ENCODE peak calls at places on chromosome 13, in eight cellular contexts. One of them, this sample, is unnamed.

GRCh38 chr13:113637262-113638160 is 20.5 kb downstream of the ATP4B start:
- DNase-seq in amniotic epithelial cell: no peak
- DNase-seq in astrocyte: no peak
- DNase-seq in NCI-H1105: no peak
- DNase-seq in HT1080: no peak
- DNase-seq in psoas muscle: peak
- DNase-seq in tibial artery: no peak
- DNase-seq in COLO829: no peak
- DNase-seq in this sample: no peak

GRCh38 chr13:28022848-28023518 is 34.5 kb upstream of the URAD start:
- DNase-seq in amniotic epithelial cell: no peak
- DNase-seq in astrocyte: peak
- DNase-seq in NCI-H1105: no peak
- DNase-seq in HT1080: no peak
- DNase-seq in psoas muscle: no peak
- DNase-seq in tibial artery: no peak
- DNase-seq in COLO829: peak
- DNase-seq in this sample: peak

GRCh38 chr13:80199067-80199466 is 141.9 kb downstream of the SPRY2 start:
- DNase-seq in amniotic epithelial cell: no peak
- DNase-seq in astrocyte: no peak
- DNase-seq in NCI-H1105: no peak
- DNase-seq in HT1080: no peak
- DNase-seq in psoas muscle: no peak
- DNase-seq in tibial artery: no peak
- DNase-seq in COLO829: no peak
- DNase-seq in this sample: no peak

GRCh38 chr13:32600891-32601290 is 14.6 kb downstream of the PDS5B start:
- DNase-seq in amniotic epithelial cell: no peak
- DNase-seq in astrocyte: no peak
- DNase-seq in NCI-H1105: no peak
- DNase-seq in HT1080: no peak
- DNase-seq in psoas muscle: no peak
- DNase-seq in tibial artery: no peak
- DNase-seq in COLO829: no peak
- DNase-seq in this sample: no peak

GRCh38 chr13:74132768-74133656 is 1.2 kb downstream of the KLF12 start:
- DNase-seq in amniotic epithelial cell: peak
- DNase-seq in astrocyte: peak
- DNase-seq in NCI-H1105: no peak
- DNase-seq in HT1080: peak
- DNase-seq in psoas muscle: peak
- DNase-seq in tibial artery: peak
- DNase-seq in COLO829: no peak
- DNase-seq in this sample: peak

GRCh38 chr13:32255744-32256120 is 59.4 kb downstream of the ZAR1L start:
- DNase-seq in amniotic epithelial cell: peak
- DNase-seq in astrocyte: no peak
- DNase-seq in NCI-H1105: no peak
- DNase-seq in HT1080: peak
- DNase-seq in psoas muscle: no peak
- DNase-seq in tibial artery: no peak
- DNase-seq in COLO829: no peak
- DNase-seq in this sample: peak

GRCh38 chr13:73216381-73216831 is 157.6 kb downstream of the KLF5 start:
- DNase-seq in amniotic epithelial cell: peak
- DNase-seq in astrocyte: peak
- DNase-seq in NCI-H1105: no peak
- DNase-seq in HT1080: no peak
- DNase-seq in psoas muscle: no peak
- DNase-seq in tibial artery: no peak
- DNase-seq in COLO829: no peak
- DNase-seq in this sample: peak

GRCh38 chr13:51920267-51920666 is 58.5 kb downstream of the CCDC70 start:
- DNase-seq in amniotic epithelial cell: no peak
- DNase-seq in astrocyte: no peak
- DNase-seq in NCI-H1105: no peak
- DNase-seq in HT1080: no peak
- DNase-seq in psoas muscle: no peak
- DNase-seq in tibial artery: no peak
- DNase-seq in COLO829: no peak
- DNase-seq in this sample: no peak

GRCh38 chr13:113588394-113589111 is 4.0 kb downstream of the TFDP1 start:
- DNase-seq in amniotic epithelial cell: no peak
- DNase-seq in astrocyte: no peak
- DNase-seq in NCI-H1105: no peak
- DNase-seq in HT1080: no peak
- DNase-seq in psoas muscle: no peak
- DNase-seq in tibial artery: no peak
- DNase-seq in COLO829: no peak
- DNase-seq in this sample: no peak

GRCh38 chr13:48563611-48564010 is 30.7 kb upstream of the RCBTB2 start:
- DNase-seq in amniotic epithelial cell: no peak
- DNase-seq in astrocyte: no peak
- DNase-seq in NCI-H1105: no peak
- DNase-seq in HT1080: no peak
- DNase-seq in psoas muscle: no peak
- DNase-seq in tibial artery: no peak
- DNase-seq in COLO829: no peak
- DNase-seq in this sample: no peak

GRCh38 chr13:44389003-44389666 is 15.5 kb downstream of the SERP2 start:
- DNase-seq in amniotic epithelial cell: no peak
- DNase-seq in astrocyte: no peak
- DNase-seq in NCI-H1105: no peak
- DNase-seq in HT1080: no peak
- DNase-seq in psoas muscle: no peak
- DNase-seq in tibial artery: no peak
- DNase-seq in COLO829: no peak
- DNase-seq in this sample: no peak

GRCh38 chr13:114104626-114105350 is 27.6 kb downstream of the RASA3 start:
- DNase-seq in amniotic epithelial cell: no peak
- DNase-seq in astrocyte: no peak
- DNase-seq in NCI-H1105: no peak
- DNase-seq in HT1080: no peak
- DNase-seq in psoas muscle: peak
- DNase-seq in tibial artery: peak
- DNase-seq in COLO829: no peak
- DNase-seq in this sample: no peak

GRCh38 chr13:80962173-80962572 is 621.2 kb upstream of the SPRY2 start:
- DNase-seq in amniotic epithelial cell: no peak
- DNase-seq in astrocyte: peak
- DNase-seq in NCI-H1105: no peak
- DNase-seq in HT1080: no peak
- DNase-seq in psoas muscle: no peak
- DNase-seq in tibial artery: no peak
- DNase-seq in COLO829: no peak
- DNase-seq in this sample: no peak

GRCh38 chr13:114177245-114178010 is 1.6 kb upstream of the CFAP97D2 start:
- DNase-seq in amniotic epithelial cell: no peak
- DNase-seq in astrocyte: no peak
- DNase-seq in NCI-H1105: no peak
- DNase-seq in HT1080: no peak
- DNase-seq in psoas muscle: no peak
- DNase-seq in tibial artery: no peak
- DNase-seq in COLO829: no peak
- DNase-seq in this sample: no peak

GRCh38 chr13:85430216-85430615 is 369.0 kb downstream of the SLITRK6 start:
- DNase-seq in amniotic epithelial cell: no peak
- DNase-seq in astrocyte: no peak
- DNase-seq in NCI-H1105: no peak
- DNase-seq in HT1080: no peak
- DNase-seq in psoas muscle: no peak
- DNase-seq in tibial artery: no peak
- DNase-seq in COLO829: no peak
- DNase-seq in this sample: no peak

GRCh38 chr13:19618925-19619324 is 14.5 kb upstream of the MPHOSPH8 start:
- DNase-seq in amniotic epithelial cell: peak
- DNase-seq in astrocyte: no peak
- DNase-seq in NCI-H1105: no peak
- DNase-seq in HT1080: peak
- DNase-seq in psoas muscle: no peak
- DNase-seq in tibial artery: no peak
- DNase-seq in COLO829: peak
- DNase-seq in this sample: peak

GRCh38 chr13:97849305-97849704 is 104.2 kb upstream of the IPO5 start:
- DNase-seq in amniotic epithelial cell: peak
- DNase-seq in astrocyte: peak
- DNase-seq in NCI-H1105: no peak
- DNase-seq in HT1080: peak
- DNase-seq in psoas muscle: no peak
- DNase-seq in tibial artery: no peak
- DNase-seq in COLO829: no peak
- DNase-seq in this sample: peak

GRCh38 chr13:79527698-79528097 is 46.7 kb downstream of the NDFIP2 start:
- DNase-seq in amniotic epithelial cell: no peak
- DNase-seq in astrocyte: no peak
- DNase-seq in NCI-H1105: no peak
- DNase-seq in HT1080: no peak
- DNase-seq in psoas muscle: no peak
- DNase-seq in tibial artery: no peak
- DNase-seq in COLO829: no peak
- DNase-seq in this sample: no peak

GRCh38 chr13:110501188-110501587 is 60.3 kb downstream of the RAB20 start:
- DNase-seq in amniotic epithelial cell: no peak
- DNase-seq in astrocyte: no peak
- DNase-seq in NCI-H1105: no peak
- DNase-seq in HT1080: no peak
- DNase-seq in psoas muscle: no peak
- DNase-seq in tibial artery: no peak
- DNase-seq in COLO829: no peak
- DNase-seq in this sample: no peak

GRCh38 chr13:49996166-49996915 is 501 bp upstream of the TRIM13 start:
- DNase-seq in amniotic epithelial cell: peak
- DNase-seq in astrocyte: peak
- DNase-seq in NCI-H1105: peak
- DNase-seq in HT1080: peak
- DNase-seq in psoas muscle: peak
- DNase-seq in tibial artery: peak
- DNase-seq in COLO829: peak
- DNase-seq in this sample: peak

GRCh38 chr13:108268713-108269112 is 805 bp upstream of the TNFSF13B start:
- DNase-seq in amniotic epithelial cell: no peak
- DNase-seq in astrocyte: no peak
- DNase-seq in NCI-H1105: no peak
- DNase-seq in HT1080: no peak
- DNase-seq in psoas muscle: no peak
- DNase-seq in tibial artery: no peak
- DNase-seq in COLO829: no peak
- DNase-seq in this sample: no peak

GRCh38 chr13:99356216-99357089 is 49.3 kb upstream of the GPR183 start:
- DNase-seq in amniotic epithelial cell: peak
- DNase-seq in astrocyte: peak
- DNase-seq in NCI-H1105: no peak
- DNase-seq in HT1080: peak
- DNase-seq in psoas muscle: peak
- DNase-seq in tibial artery: peak
- DNase-seq in COLO829: peak
- DNase-seq in this sample: peak

GRCh38 chr13:42101821-42102580 is 53.6 kb downstream of the DGKH start:
- DNase-seq in amniotic epithelial cell: no peak
- DNase-seq in astrocyte: no peak
- DNase-seq in NCI-H1105: no peak
- DNase-seq in HT1080: peak
- DNase-seq in psoas muscle: peak
- DNase-seq in tibial artery: no peak
- DNase-seq in COLO829: no peak
- DNase-seq in this sample: no peak

GRCh38 chr13:59178344-59178743 is 985.4 kb downstream of the DIAPH3 start:
- DNase-seq in amniotic epithelial cell: peak
- DNase-seq in astrocyte: no peak
- DNase-seq in NCI-H1105: no peak
- DNase-seq in HT1080: peak
- DNase-seq in psoas muscle: no peak
- DNase-seq in tibial artery: no peak
- DNase-seq in COLO829: peak
- DNase-seq in this sample: peak

GRCh38 chr13:109389456-109389855 is 396.9 kb downstream of the IRS2 start:
- DNase-seq in amniotic epithelial cell: no peak
- DNase-seq in astrocyte: peak
- DNase-seq in NCI-H1105: no peak
- DNase-seq in HT1080: no peak
- DNase-seq in psoas muscle: no peak
- DNase-seq in tibial artery: no peak
- DNase-seq in COLO829: no peak
- DNase-seq in this sample: no peak

GRCh38 chr13:47409778-47410177 is 512.9 kb upstream of the HTR2A start:
- DNase-seq in amniotic epithelial cell: no peak
- DNase-seq in astrocyte: no peak
- DNase-seq in NCI-H1105: no peak
- DNase-seq in HT1080: no peak
- DNase-seq in psoas muscle: no peak
- DNase-seq in tibial artery: no peak
- DNase-seq in COLO829: no peak
- DNase-seq in this sample: no peak